ENCODE peak calls at places on chromosomes 3 and 15, in ten cellular contexts. I is astrocyte, C is mucosa of descending colon, M is GM13976, P is fibroblast of mammary gland, U is natural killer cell, V is choroid plexus epithelial cell, E is GM20000, D is B cell, R is spleen. N is an unnamed sample.
A peak's percentile ranks its signal among the peaks of the same experiment; 100 is the strongest.

GRCh38 chr3:63940389-63940757 is 28.2 kb upstream of the SCAANT1 start:
- DNase-seq in I (peak; percentile 90), C (no peak), M (no peak), P (peak; percentile 62), U (no peak), V (peak; percentile 80), E (no peak), D (no peak), R (no peak), N (no peak)

GRCh38 chr3:8341853-8342252 is 159.8 kb upstream of the LMCD1 start:
- DNase-seq in I (no peak), C (no peak), M (no peak), P (no peak), U (no peak), V (no peak), E (no peak), D (no peak), R (no peak), N (no peak)

GRCh38 chr15:85950101-85950500 is 129.6 kb upstream of the AGBL1 start:
- DNase-seq in I (no peak), C (no peak), M (no peak), P (no peak), U (no peak), V (no peak), E (no peak), D (no peak), R (no peak), N (no peak)

GRCh38 chr3:39960515-39961403 is 151.3 kb downstream of the MYRIP start:
- DNase-seq in I (no peak), C (no peak), M (no peak), P (peak; percentile 15), U (no peak), V (no peak), E (no peak), D (no peak), R (no peak), N (no peak)

GRCh38 chr3:160485931-160486330 is 36.3 kb upstream of the TRIM59 start:
- DNase-seq in I (no peak), C (no peak), M (no peak), P (no peak), U (no peak), V (no peak), E (no peak), D (no peak), R (no peak), N (no peak)

GRCh38 chr3:27326211-27326948 is 42.8 kb downstream of the NEK10 start:
- DNase-seq in I (peak; percentile 90), C (no peak), M (no peak), P (peak; percentile 93), U (no peak), V (peak; percentile 97), E (no peak), D (no peak), R (no peak), N (no peak)

GRCh38 chr15:26453914-26454313 is 319.0 kb downstream of the GABRB3 start:
- DNase-seq in I (no peak), C (no peak), M (no peak), P (no peak), U (no peak), V (no peak), E (no peak), D (no peak), R (no peak), N (no peak)

GRCh38 chr3:120111898-120112297 is 17.7 kb upstream of the GSK3B start:
- DNase-seq in I (no peak), C (no peak), M (no peak), P (no peak), U (no peak), V (no peak), E (no peak), D (no peak), R (no peak), N (no peak)

GRCh38 chr3:69231929-69232437 is 109.6 kb upstream of the LMOD3 start:
- DNase-seq in I (peak; percentile 51), C (no peak), M (no peak), P (peak; percentile 18), U (no peak), V (peak; percentile 89), E (no peak), D (no peak), R (no peak), N (no peak)

GRCh38 chr3:68972358-68972979 is 40.1 kb upstream of the TAFA4 start:
- DNase-seq in I (peak; percentile 23), C (no peak), M (peak; percentile 13), P (peak; percentile 63), U (no peak), V (peak; percentile 79), E (peak; percentile 48), D (no peak), R (no peak), N (no peak)

DNA sequence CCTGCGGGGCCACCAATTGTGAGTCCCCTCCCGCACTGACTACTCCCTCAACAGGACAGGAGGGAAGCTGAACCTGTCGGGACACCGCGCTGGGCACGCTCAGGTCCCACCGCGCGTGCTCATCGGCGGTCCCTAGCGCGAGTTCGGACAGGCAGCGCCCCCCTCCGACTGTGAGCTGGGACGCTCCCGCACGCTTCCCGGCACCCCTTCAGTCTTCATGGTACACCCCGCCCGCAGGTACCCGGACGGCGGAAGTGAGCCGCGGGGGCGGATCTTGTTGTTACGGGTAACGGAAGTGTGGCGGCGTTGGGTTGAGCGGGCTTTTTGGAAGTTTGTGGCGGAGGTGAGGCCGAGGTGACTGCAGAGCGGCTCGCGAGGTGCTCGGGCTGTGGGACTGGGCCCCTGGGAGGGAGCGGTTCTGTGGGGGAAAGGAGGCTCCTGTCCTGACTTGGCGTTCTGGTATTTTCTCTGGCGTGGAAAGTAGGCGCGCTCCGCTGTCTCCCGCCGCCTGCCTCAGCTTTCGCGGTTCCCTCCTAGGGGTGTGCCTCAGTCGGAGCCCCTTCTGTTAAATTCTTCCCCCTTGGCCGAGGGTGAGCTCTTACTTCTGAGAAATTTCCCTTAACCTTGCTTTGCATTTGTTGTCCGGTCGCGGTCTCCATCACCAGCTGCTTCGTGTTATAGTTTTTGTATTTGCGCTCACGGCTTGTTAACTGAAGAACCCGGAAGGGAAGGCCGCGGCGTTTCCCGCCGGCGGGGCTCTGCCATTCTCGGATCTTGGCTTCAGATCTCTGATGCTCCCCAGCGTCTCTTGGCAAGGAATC is at the start of gene FANCI:
- DNase-seq in I (peak; percentile 86), C (peak; percentile 98), M (peak; percentile 96), P (peak; percentile 84), U (peak; percentile 95), V (peak; percentile 96), E (peak; percentile 91), D (peak; percentile 87), R (peak; percentile 99), N (peak; percentile 91)
- TF ChIP-seq CTCF in I (peak; percentile 21), C (peak; percentile 37), M (peak; percentile 57), P (no peak), U (peak; percentile 24), V (peak; percentile 53), E (peak; percentile 59), D (peak; percentile 16), R (peak; percentile 64), N (no peak)

GRCh38 chr15:92226020-92226612 is 167.6 kb upstream of the ST8SIA2 start:
- DNase-seq in I (peak; percentile 7), C (no peak), M (no peak), P (peak; percentile 14), U (no peak), V (no peak), E (peak; percentile 15), D (no peak), R (no peak), N (no peak)
- TF ChIP-seq CTCF in I (peak; percentile 32), C (peak; percentile 25), M (peak; percentile 5), P (peak; percentile 33), U (no peak), V (no peak), E (peak; percentile 51), D (no peak), R (peak; percentile 44), N (no peak)

DNA sequence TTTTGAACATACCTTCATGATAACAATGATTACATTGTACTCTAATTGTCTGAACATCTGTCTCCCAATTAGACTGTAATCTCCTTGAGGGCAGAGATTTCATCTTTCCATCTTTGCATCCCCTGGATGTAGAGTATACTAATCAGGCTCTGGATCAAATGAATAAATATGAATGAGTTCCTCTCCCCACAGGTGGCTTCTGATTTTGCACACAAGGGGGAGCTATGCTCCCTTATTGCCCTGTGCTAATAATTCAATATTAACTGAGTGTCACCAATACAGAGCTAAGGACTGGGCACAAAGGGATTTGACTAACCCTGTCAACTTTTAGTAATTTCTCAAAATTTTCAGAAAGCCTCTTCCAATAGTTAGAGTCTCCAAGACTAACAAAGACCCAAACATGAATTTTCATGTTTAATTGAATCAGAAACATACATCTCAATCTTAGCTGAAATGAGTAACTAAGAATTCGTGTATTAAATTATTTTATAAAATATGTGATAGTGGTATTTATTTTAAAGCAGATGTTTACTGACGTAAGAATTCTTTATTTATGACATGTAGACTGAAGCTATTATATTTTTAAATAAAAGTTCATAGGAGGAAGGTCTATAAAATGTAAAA is 3.0 kb downstream of the DUOXA1 start:
- DNase-seq in I (no peak), C (no peak), M (no peak), P (peak; percentile 43), U (no peak), V (peak; percentile 54), E (no peak), D (peak; percentile 58), R (no peak), N (no peak)
- TF ChIP-seq CTCF in I (peak; percentile 66), C (peak; percentile 33), M (peak; percentile 57), P (peak; percentile 69), U (peak; percentile 65), V (peak; percentile 77), E (peak; percentile 60), D (peak; percentile 93), R (peak; percentile 71), N (peak; percentile 78)

GRCh38 chr3:184693011-184693975 is 18.6 kb downstream of the MAGEF1 start:
- DNase-seq in I (no peak), C (no peak), M (no peak), P (no peak), U (no peak), V (no peak), E (no peak), D (no peak), R (no peak), N (no peak)
- TF ChIP-seq CTCF in I (no peak), C (no peak), M (no peak), P (no peak), U (no peak), V (no peak), E (no peak), D (no peak), R (no peak), N (no peak)

GRCh38 chr3:196220587-196220986 is 4.3 kb downstream of the SLC51A start:
- DNase-seq in I (no peak), C (no peak), M (no peak), P (no peak), U (no peak), V (no peak), E (no peak), D (no peak), R (no peak), N (peak; percentile 83)
- TF ChIP-seq CTCF in I (no peak), C (no peak), M (no peak), P (no peak), U (no peak), V (no peak), E (no peak), D (no peak), R (no peak), N (no peak)

N was measured in CD14-positive monocyte.